ENCODE peak calls at places on chromosomes 5 and 9, in nine cellular contexts. M is NB4; F is stimulated activated CD4-positive, alpha-beta T cell treated with anti-CD3 and anti-CD28 coated beads, Interleukin-4, amount 100 ng/mL, for 48 hours; A is NCI-H1436; P is neural crest cell; G is H4; Z is NCI-H2081; L is ELF-1; H is stimulated activated CD8-positive, alpha-beta memory T cell treated with anti-CD3 and anti-CD28 coated beads, Interleukin-2, amount 100 ng/mL, for 1 hour. E is an unnamed sample.

GRCh38 chr5:31918739-31919138 is 255.4 kb downstream of the GOLPH3 start:
- DNase-seq in M (no peak), F (no peak), A (no peak), P (no peak), G (no peak), Z (no peak), L (no peak), H (no peak), E (no peak)

GRCh38 chr9:133568186-133568585 is 33.7 kb downstream of the ADAMTSL2 start:
- DNase-seq in M (no peak), F (no peak), A (no peak), P (no peak), G (no peak), Z (no peak), L (no peak), H (no peak), E (no peak)

GRCh38 chr5:6176294-6176693 is 202.1 kb downstream of the MED10 start:
- DNase-seq in M (no peak), F (no peak), A (no peak), P (no peak), G (no peak), Z (peak), L (no peak), H (no peak), E (no peak)

GRCh38 chr9:88538311-88539085 is 3.5 kb downstream of the NXNL2 start:
- DNase-seq in M (no peak), F (no peak), A (no peak), P (no peak), G (no peak), Z (no peak), L (no peak), H (no peak), E (no peak)

GRCh38 chr5:81428866-81429265 is 34.9 kb upstream of the ACOT12 start:
- DNase-seq in M (no peak), F (no peak), A (no peak), P (no peak), G (peak), Z (no peak), L (no peak), H (no peak), E (no peak)

GRCh38 chr5:137890850-137891249 is 1.6 kb downstream of the PKD2L2 start:
- DNase-seq in M (no peak), F (no peak), A (no peak), P (no peak), G (no peak), Z (no peak), L (no peak), H (no peak), E (no peak)

GRCh38 chr5:68920888-68921287 is 172.9 kb upstream of the SLC30A5 start:
- DNase-seq in M (no peak), F (no peak), A (no peak), P (no peak), G (no peak), Z (no peak), L (no peak), H (no peak), E (no peak)

GRCh38 chr5:74412064-74412463 is 228.5 kb downstream of the ENC1 start:
- DNase-seq in M (no peak), F (no peak), A (no peak), P (no peak), G (no peak), Z (no peak), L (peak), H (no peak), E (no peak)

GRCh38 chr5:7851617-7852289 is 820 bp upstream of the CFAP90 start:
- DNase-seq in M (no peak), F (no peak), A (no peak), P (no peak), G (no peak), Z (no peak), L (no peak), H (no peak), E (no peak)

GRCh38 chr9:121963542-121963995 is 129.5 kb downstream of the TTLL11 start:
- DNase-seq in M (peak), F (no peak), A (no peak), P (no peak), G (no peak), Z (no peak), L (no peak), H (no peak), E (no peak)

GRCh38 chr5:177429248-177430045 is 3.0 kb downstream of the GRK6 start:
- DNase-seq in M (peak), F (peak), A (no peak), P (no peak), G (no peak), Z (no peak), L (no peak), H (peak), E (no peak)

GRCh38 chr9:92718086-92719001 is 46.3 kb downstream of the BICD2 start:
- DNase-seq in M (no peak), F (no peak), A (no peak), P (no peak), G (no peak), Z (no peak), L (no peak), H (no peak), E (no peak)

GRCh38 chr9:128899566-128900322 is 17.8 kb downstream of the LRRC8A start:
- DNase-seq in M (peak), F (no peak), A (no peak), P (no peak), G (no peak), Z (no peak), L (no peak), H (no peak), E (peak)

GRCh38 chr9:125961037-125961436 is 213.9 kb downstream of the PBX3 start:
- DNase-seq in M (peak), F (no peak), A (no peak), P (no peak), G (no peak), Z (no peak), L (no peak), H (no peak), E (no peak)

GRCh38 chr5:124365491-124365890 is 380.9 kb downstream of the ZNF608 start:
- DNase-seq in M (no peak), F (no peak), A (peak), P (no peak), G (no peak), Z (peak), L (no peak), H (no peak), E (no peak)

GRCh38 chr9:130885422-130886375 is 10.9 kb downstream of the QRFP start:
- DNase-seq in M (no peak), F (no peak), A (no peak), P (no peak), G (no peak), Z (no peak), L (no peak), H (no peak), E (no peak)

GRCh38 chr5:142816577-142816976 is 46.4 kb downstream of the ARHGAP26 start:
- DNase-seq in M (no peak), F (no peak), A (no peak), P (no peak), G (peak), Z (peak), L (no peak), H (no peak), E (no peak)

GRCh38 chr9:134366223-134367031 is 40.2 kb downstream of the RXRA start:
- DNase-seq in M (peak), F (no peak), A (peak), P (no peak), G (peak), Z (peak), L (no peak), H (no peak), E (peak)

GRCh38 chr9:128438343-128439109 is 17.3 kb upstream of the ODF2 start:
- DNase-seq in M (peak), F (peak), A (peak), P (peak), G (peak), Z (peak), L (peak), H (peak), E (peak)

GRCh38 chr5:177134653-177135225 is 1.2 kb downstream of the NSD1 start:
- DNase-seq in M (peak), F (no peak), A (no peak), P (no peak), G (no peak), Z (peak), L (no peak), H (no peak), E (peak)

GRCh38 chr5:142977363-142978051 is 207.3 kb downstream of the ARHGAP26 start:
- DNase-seq in M (peak), F (no peak), A (no peak), P (no peak), G (peak), Z (no peak), L (peak), H (no peak), E (no peak)

GRCh38 chr5:58967597-58968281 is 384.9 kb downstream of the RAB3C start:
- DNase-seq in M (no peak), F (no peak), A (no peak), P (no peak), G (no peak), Z (no peak), L (no peak), H (no peak), E (no peak)

GRCh38 chr9:78788101-78788500 is 491.2 kb downstream of the PSAT1 start:
- DNase-seq in M (no peak), F (no peak), A (no peak), P (no peak), G (no peak), Z (no peak), L (no peak), H (no peak), E (no peak)

GRCh38 chr5:120164989-120165388 is 299.1 kb upstream of the PRR16 start:
- DNase-seq in M (no peak), F (no peak), A (no peak), P (no peak), G (no peak), Z (no peak), L (no peak), H (no peak), E (no peak)